ENCODE peak calls at places on chromosome 13, in ten cellular contexts. E is astrocyte of the spinal cord, B is pancreas, F is brain microvascular endothelial cell, A is cardiac fibroblast, U is K562, K is Caco-2, C is tibial artery, P is Panc1, V is foreskin fibroblast. T is an unnamed sample.
A peak's percentile ranks its signal among the peaks of the same experiment; 100 is the strongest.

GRCh38 chr13:58429917-58430316 is 798.4 kb downstream of the PCDH17 start:
- DNase-seq in K (no peak), V (no peak), E (no peak), B (no peak), A (no peak), U (no peak), F (no peak), P (no peak), C (no peak), T (no peak)

GRCh38 chr13:113904411-113904810 is 40.5 kb upstream of the GAS6 start:
- DNase-seq in K (peak; percentile 49), U (no peak), A (no peak), V (peak; percentile 41), E (no peak), C (no peak), P (peak; percentile 13), F (no peak), B (no peak), T (no peak)

GRCh38 chr13:99203601-99204579 is 3.2 kb downstream of the UBAC2 start:
- DNase-seq in B (no peak), P (no peak), C (no peak), E (no peak), A (no peak), F (no peak), U (no peak), K (no peak), V (no peak), T (no peak)

GRCh38 chr13:60148918-60149317 is 14.8 kb downstream of the DIAPH3 start:
- DNase-seq in C (no peak), P (no peak), F (no peak), A (no peak), K (no peak), E (no peak), U (no peak), V (no peak), B (no peak), T (no peak)

GRCh38 chr13:79593121-79593520 is 112.2 kb downstream of the NDFIP2 start:
- DNase-seq in P (no peak), E (no peak), A (peak; percentile 38), F (no peak), B (no peak), C (no peak), V (no peak), U (no peak), K (no peak), T (no peak)

GRCh38 chr13:78596701-78597550 is 6.4 kb downstream of the POU4F1 start:
- DNase-seq in B (no peak), F (no peak), A (no peak), P (no peak), E (no peak), V (no peak), K (no peak), U (no peak), C (no peak), T (no peak)

GRCh38 chr13:75393839-75394238 is 88.1 kb downstream of the TBC1D4 start:
- DNase-seq in P (no peak), C (no peak), A (no peak), V (no peak), F (no peak), K (no peak), B (no peak), E (no peak), U (no peak), T (no peak)

GRCh38 chr13:93794197-93794885 is 567.7 kb downstream of the GPC6 start:
- DNase-seq in F (no peak), U (no peak), V (no peak), P (no peak), C (no peak), K (no peak), A (no peak), B (no peak), E (peak; percentile 5), T (no peak)

GRCh38 chr13:86155756-86156155 is 356.5 kb upstream of the SLITRK6 start:
- DNase-seq in K (no peak), F (no peak), U (no peak), P (no peak), B (no peak), C (no peak), A (no peak), E (no peak), V (no peak), T (no peak)

GRCh38 chr13:91247768-91248167 is 99.7 kb upstream of the MIR17HG start:
- DNase-seq in B (no peak), F (no peak), C (no peak), P (no peak), E (peak; percentile 27), A (no peak), V (no peak), U (no peak), K (no peak), T (no peak)

GRCh38 chr13:40317980-40318327 is 348.5 kb downstream of the FOXO1 start:
- DNase-seq in P (no peak), C (no peak), B (no peak), E (no peak), K (no peak), A (no peak), F (no peak), V (no peak), U (no peak), T (no peak)

GRCh38 chr13:76764429-76764828 is 121.8 kb downstream of the KCTD12 start:
- DNase-seq in F (peak; percentile 46), B (no peak), U (no peak), V (peak; percentile 50), K (no peak), P (no peak), E (peak; percentile 24), A (peak; percentile 78), C (peak; percentile 80), T (no peak)

GRCh38 chr13:40963927-40964326 is 55.2 kb downstream of the ELF1 start:
- DNase-seq in K (peak; percentile 22), C (no peak), F (no peak), E (peak; percentile 43), P (no peak), V (no peak), U (no peak), A (no peak), B (no peak), T (no peak)

GRCh38 chr13:32170841-32171240 is 139.3 kb downstream of the FRY start:
- DNase-seq in E (no peak), V (no peak), U (no peak), C (no peak), P (no peak), A (peak; percentile 3), B (no peak), F (no peak), K (no peak), T (no peak)

GRCh38 chr13:40469581-40470282 is 196.7 kb downstream of the FOXO1 start:
- DNase-seq in C (no peak), F (no peak), A (peak; percentile 76), B (no peak), V (no peak), E (no peak), P (no peak), U (no peak), K (no peak), T (no peak)

GRCh38 chr13:48859168-48860105 is 116.3 kb upstream of the FNDC3A start:
- DNase-seq in A (no peak), P (no peak), E (no peak), K (no peak), F (no peak), V (no peak), U (no peak), C (no peak), B (no peak), T (no peak)

GRCh38 chr13:101554420-101555125 is 102.1 kb downstream of the ITGBL1 start:
- DNase-seq in U (no peak), C (no peak), P (no peak), K (no peak), A (no peak), E (no peak), V (peak; percentile 23), F (peak; percentile 8), B (no peak), T (no peak)

GRCh38 chr13:25980255-25980654 is 71.6 kb downstream of the SHISA2 start:
- DNase-seq in A (peak; percentile 26), C (no peak), B (no peak), F (peak; percentile 49), U (no peak), V (no peak), P (no peak), K (peak; percentile 44), E (no peak), T (no peak)

GRCh38 chr13:109790951-109791605 is 4.7 kb upstream of the IRS2 start:
- DNase-seq in C (no peak), P (no peak), V (no peak), K (peak; percentile 45), F (peak; percentile 35), E (peak; percentile 45), B (no peak), A (peak; percentile 58), U (no peak), T (no peak)
- TF ChIP-seq CTCF in C (no peak), P (peak; percentile 61), V (peak; percentile 47), K (peak; percentile 36), F (peak; percentile 70), E (peak; percentile 59), B (no peak), A (peak; percentile 41), U (peak; percentile 51), T (peak; percentile 42)

DNA sequence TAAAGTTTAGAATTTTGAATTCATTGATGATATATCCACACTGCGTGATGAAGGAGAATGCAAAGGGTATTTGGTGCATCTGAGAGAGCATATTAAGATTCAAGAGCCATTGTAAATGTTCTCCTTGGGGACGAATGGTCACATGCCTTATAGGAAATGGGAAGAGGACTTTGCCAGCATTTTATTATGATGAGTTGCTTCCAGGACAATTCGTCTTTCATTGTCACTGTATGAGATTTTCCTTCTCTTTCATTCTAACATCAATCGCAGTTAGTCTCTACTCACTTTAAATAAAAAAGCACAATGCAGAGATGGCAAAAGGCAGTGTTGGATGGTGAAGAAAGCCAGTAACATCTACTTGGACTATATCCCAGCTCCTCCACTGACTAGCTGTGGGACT is 21.4 kb downstream of the WDFY2 start:
- DNase-seq in E (no peak), K (no peak), C (no peak), V (no peak), U (no peak), A (no peak), B (no peak), F (no peak), P (no peak), T (no peak)
- H3K4me3 ChIP-seq in E (no peak overlapping the region), K (no peak overlapping the region), C (no peak overlapping the region), V (no peak overlapping the region), U (no peak overlapping the region), A (no peak overlapping the region), B (no peak overlapping the region), F (no peak overlapping the region), P (no peak overlapping the region), T (no peak overlapping the region)

GRCh38 chr13:22740264-22740663 is 440.5 kb upstream of the SGCG start:
- DNase-seq in P (no peak), B (no peak), U (no peak), V (no peak), F (no peak), E (no peak), A (no peak), K (peak; percentile 26), C (no peak), T (no peak)
- TF ChIP-seq CTCF in P (peak; percentile 15), B (no peak), U (no peak), V (no peak), F (no peak), E (no peak), A (no peak), K (peak; percentile 26), C (no peak), T (no peak)

GRCh38 chr13:33349314-33349995 is 63.9 kb upstream of the STARD13 start:
- DNase-seq in K (no peak), F (peak; percentile 5), A (no peak), P (no peak), U (no peak), C (peak; percentile 35), V (no peak), E (no peak), B (no peak), T (no peak)
- H3K4me3 ChIP-seq in K (peak overlapping the region; percentile 59), F (peak overlapping the region; percentile 78), A (peak overlapping the region; percentile 76), P (peak overlapping the region; percentile 58), U (no peak overlapping the region), C (peak overlapping the region; percentile 93), V (peak overlapping the region; percentile 63), E (peak overlapping the region; percentile 73), B (peak overlapping the region; percentile 86), T (peak overlapping the region; percentile 73)

T was measured in AG04449.